ENCODE peak calls at places on chromosome 3, in six cellular contexts. Y is CD4-positive, alpha-beta memory T cell; X is left ventricle myocardium inferior; W is AG10803; F is fibroblast of mammary gland; S is bronchial epithelial cell. T is an unnamed sample.

GRCh38 chr3:194265505-194265892 is 85.6 kb downstream of the CPN2 start:
- DNase-seq in Y (no peak), W (peak; percentile 95), X (peak; percentile 93), S (peak; percentile 55), F (peak; percentile 96), T (no peak)

GRCh38 chr3:112646623-112647022 is 5.7 kb upstream of the CCDC80 start:
- DNase-seq in W (no peak), S (peak; percentile 71), X (no peak), Y (no peak), F (no peak), T (no peak)

GRCh38 chr3:89116486-89116885 is 9.1 kb downstream of the EPHA3 start:
- DNase-seq in W (peak; percentile 49), X (no peak), S (no peak), F (peak; percentile 8), Y (no peak), T (no peak)

GRCh38 chr3:97821810-97822775 is at the start of gene CRYBG3:
- DNase-seq in W (peak; percentile 80), X (peak; percentile 86), Y (peak; percentile 86), S (peak; percentile 64), F (peak; percentile 70), T (no peak)

GRCh38 chr3:81789686-81790085 is 28.2 kb upstream of the GBE1 start:
- DNase-seq in F (no peak), Y (no peak), W (no peak), X (no peak), S (no peak), T (no peak)

GRCh38 chr3:168089179-168089771 is 6.4 kb downstream of the GOLIM4 start:
- DNase-seq in S (no peak), Y (no peak), F (no peak), X (no peak), W (no peak), T (no peak)

GRCh38 chr3:123420416-123420968 is 28.4 kb downstream of the ADCY5 start:
- DNase-seq in W (no peak), Y (no peak), F (no peak), X (no peak), S (no peak), T (no peak)

GRCh38 chr3:83655083-83655482 is 1303.7 kb upstream of the CADM2 start:
- DNase-seq in Y (no peak), S (no peak), F (no peak), X (no peak), W (no peak), T (no peak)

GRCh38 chr3:12405432-12406272 is 78.6 kb upstream of the TSEN2 start:
- DNase-seq in X (peak; percentile 75), F (peak; percentile 99), Y (no peak), S (peak; percentile 23), W (no peak), T (no peak)

GRCh38 chr3:31016196-31016595 is 121.7 kb upstream of the GADL1 start:
- DNase-seq in S (no peak), X (no peak), Y (no peak), W (no peak), F (no peak), T (no peak)

GRCh38 chr3:101017048-101017447 is 23.8 kb upstream of the ABI3BP start:
- DNase-seq in X (no peak), W (no peak), Y (no peak), S (no peak), F (peak; percentile 38), T (no peak)

DNA sequence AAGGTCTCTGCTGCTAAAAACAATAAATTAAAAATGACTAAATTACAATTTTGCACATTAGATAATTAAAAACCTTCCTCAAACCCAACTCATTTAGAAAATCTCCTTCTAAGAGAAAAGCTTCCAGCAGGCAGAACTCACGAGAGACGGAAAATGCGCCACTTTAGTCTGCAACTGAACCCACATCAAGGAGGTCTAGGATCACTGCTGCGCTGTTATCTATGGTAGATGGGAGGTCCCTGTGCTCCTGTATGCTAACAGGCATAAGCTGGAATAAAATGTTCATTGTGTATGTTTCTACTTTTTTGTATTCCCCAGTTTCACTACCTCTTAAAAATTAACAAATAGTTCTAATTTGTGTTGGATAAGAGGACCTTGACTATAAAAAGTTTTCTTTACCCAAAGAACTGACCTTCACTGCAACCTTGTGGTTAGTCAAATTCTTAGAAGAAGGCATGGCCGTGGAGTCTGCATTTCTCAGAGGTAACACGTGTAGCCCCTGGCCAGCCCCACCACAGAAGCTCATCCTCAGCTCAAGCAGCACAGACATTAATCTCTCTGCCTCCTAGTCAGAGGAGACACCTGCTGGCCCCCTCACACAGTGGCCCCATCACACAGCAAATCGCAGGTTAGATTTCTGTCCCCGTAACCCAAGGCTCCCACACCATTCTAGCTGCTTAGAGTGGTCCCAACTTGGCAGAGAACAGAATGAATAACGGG is 22.3 kb downstream of the STIMATE start:
- DNase-seq in S (no peak), X (no peak), F (no peak), W (no peak), Y (no peak), T (peak; percentile 80)
- H3K4me3 ChIP-seq in S (no peak overlapping the region), X (no peak overlapping the region), F (no peak overlapping the region), W (no peak overlapping the region), Y (no peak overlapping the region), T (peak overlapping the region; percentile 1)

DNA sequence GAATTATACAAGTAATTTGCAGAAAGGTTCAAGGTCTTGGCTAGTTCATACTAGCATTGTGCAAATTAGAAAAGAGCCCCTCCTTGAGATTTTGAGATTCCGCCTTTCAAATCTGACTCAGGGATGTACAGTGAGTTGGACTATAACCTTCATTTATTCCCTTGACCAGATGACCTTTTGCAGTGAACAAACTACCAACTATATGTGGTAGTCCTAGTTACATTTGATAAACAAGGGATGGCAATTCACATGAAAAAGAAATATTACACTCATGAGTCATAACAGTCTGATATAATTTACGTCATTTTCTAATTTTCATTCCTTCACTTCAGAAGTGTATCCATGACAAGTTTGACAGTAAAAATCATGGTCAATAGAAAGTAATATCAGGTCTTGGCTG is 860.4 kb downstream of the ROBO1 start:
- DNase-seq in F (peak; percentile 38), Y (no peak), X (no peak), W (no peak), S (no peak), T (no peak)
- H3K4me3 ChIP-seq in F (no peak overlapping the region), Y (no peak overlapping the region), X (no peak overlapping the region), W (no peak overlapping the region), S (no peak overlapping the region), T (no peak overlapping the region)

GRCh38 chr3:188899887-188900286 is 271.9 kb upstream of the TPRG1 start:
- DNase-seq in W (no peak), F (no peak), X (no peak), Y (no peak), S (peak; percentile 56), T (no peak)

GRCh38 chr3:188900421-188900941 is 271.3 kb upstream of the TPRG1 start:
- DNase-seq in W (peak; percentile 83), F (peak; percentile 91), X (no peak), Y (no peak), S (peak; percentile 93), T (no peak)

GRCh38 chr3:188904670-188905069 is 267.1 kb upstream of the TPRG1 start:
- DNase-seq in S (peak; percentile 37), Y (no peak), F (peak; percentile 62), X (no peak), W (peak; percentile 66), T (no peak)

GRCh38 chr3:188901126-188901525 is 270.6 kb upstream of the TPRG1 start:
- DNase-seq in S (peak; percentile 48), X (no peak), W (peak; percentile 38), Y (no peak), F (peak; percentile 61), T (no peak)

GRCh38 chr3:188901671-188902331 is 270.0 kb upstream of the TPRG1 start:
- DNase-seq in S (no peak), X (no peak), F (peak; percentile 38), W (peak; percentile 35), Y (no peak), T (no peak)
- H3K4me3 ChIP-seq in S (no peak overlapping the region), X (no peak overlapping the region), F (no peak overlapping the region), W (no peak overlapping the region), Y (no peak overlapping the region), T (no peak overlapping the region)

GRCh38 chr3:138947303-138948121 is 495 bp downstream of the FOXL2NB start:
- DNase-seq in X (no peak), Y (no peak), W (peak; percentile 41), F (no peak), S (no peak), T (no peak)
- H3K4me3 ChIP-seq in X (peak overlapping the region; percentile 65), Y (no peak overlapping the region), W (peak overlapping the region; percentile 71), F (peak overlapping the region; percentile 37), S (peak overlapping the region; percentile 34), T (no peak overlapping the region)

DNA sequence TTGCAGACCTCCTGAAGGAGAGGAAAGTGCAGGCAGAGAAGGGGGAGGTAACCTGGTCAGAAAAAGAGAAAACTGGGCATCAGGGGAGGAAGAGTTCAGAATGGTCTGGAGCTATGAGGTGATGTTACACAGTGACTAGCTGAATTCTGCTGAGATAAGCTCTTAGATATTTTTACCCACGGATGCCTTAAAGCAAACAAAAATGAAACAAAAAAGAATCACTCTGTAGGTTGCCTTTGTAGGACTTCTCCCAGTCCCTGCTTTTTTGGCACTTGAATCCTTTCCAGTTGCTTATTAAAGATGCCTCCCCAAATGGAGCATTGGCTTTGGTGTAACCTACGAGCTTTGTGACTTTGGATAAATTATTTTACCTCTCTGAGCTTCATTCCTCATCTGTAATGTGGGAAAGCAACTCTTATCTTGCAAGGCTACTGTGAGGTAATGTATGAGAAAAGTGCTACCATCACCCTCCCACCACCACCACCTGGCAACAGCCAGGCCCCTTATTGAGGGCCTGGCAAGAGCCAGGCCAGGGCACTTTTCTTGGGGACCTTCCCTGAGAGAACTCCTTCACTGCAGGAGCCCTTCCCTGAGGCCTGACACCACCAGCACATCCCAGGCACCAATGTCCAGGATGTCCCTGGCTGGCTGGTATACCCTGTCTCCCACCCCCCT is 2.7 kb downstream of the CCR1 start:
- DNase-seq in X (no peak), Y (no peak), F (no peak), S (no peak), W (no peak), T (no peak)
- H3K4me3 ChIP-seq in X (no peak overlapping the region), Y (no peak overlapping the region), F (no peak overlapping the region), S (no peak overlapping the region), W (no peak overlapping the region), T (no peak overlapping the region)

DNA sequence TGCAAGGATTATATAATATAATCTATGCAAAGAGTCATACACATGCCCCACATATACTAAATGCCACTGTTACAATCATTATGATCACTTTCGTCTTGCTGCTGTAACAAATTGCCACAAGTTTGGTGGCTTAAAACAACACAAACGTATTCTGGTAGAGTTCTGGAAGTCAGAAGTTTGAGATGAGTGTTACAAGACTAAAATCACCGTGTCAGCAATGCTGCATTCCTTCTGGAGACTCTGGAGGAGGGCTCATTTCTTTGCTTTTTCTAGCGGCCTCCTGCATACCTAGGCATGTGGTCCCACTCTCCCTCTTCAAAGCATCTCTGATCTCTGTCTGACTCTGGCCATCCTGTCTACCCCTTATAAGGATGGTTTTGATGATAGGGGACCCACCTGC is 1.4 kb upstream of the CCDC174 start:
- DNase-seq in X (no peak), S (no peak), F (no peak), Y (no peak), W (no peak), T (no peak)
- H3K4me3 ChIP-seq in X (no peak overlapping the region), S (no peak overlapping the region), F (no peak overlapping the region), Y (no peak overlapping the region), W (no peak overlapping the region), T (no peak overlapping the region)

T was measured in Jurkat, Clone E6-1.